ENCODE peak calls at places on chromosomes 3 and 15, in five cellular contexts. One of them, this sample, is unnamed.
A peak's percentile ranks its signal among the peaks of the same experiment; 100 is the strongest.

GRCh38 chr3:7484636-7485035 is 623.7 kb downstream of the GRM7 start:
- DNase-seq in stomach: no peak
- DNase-seq in astrocyte of the spinal cord: peak; percentile 74
- DNase-seq in cardiac muscle cell: no peak
- DNase-seq in A673: peak; percentile 60
- DNase-seq in this sample: peak; percentile 68

GRCh38 chr3:194174407-194174806 is 38.5 kb downstream of the HES1 start:
- DNase-seq in stomach: no peak
- DNase-seq in astrocyte of the spinal cord: no peak
- DNase-seq in cardiac muscle cell: no peak
- DNase-seq in A673: no peak
- DNase-seq in this sample: no peak

GRCh38 chr3:190941694-190942280 is 79.3 kb upstream of the GMNC start:
- DNase-seq in stomach: no peak
- DNase-seq in astrocyte of the spinal cord: no peak
- DNase-seq in cardiac muscle cell: peak; percentile 2
- DNase-seq in A673: peak; percentile 74
- DNase-seq in this sample: no peak

GRCh38 chr15:52558196-52558595 is 10.6 kb downstream of the ARPP19 start:
- DNase-seq in stomach: no peak
- DNase-seq in astrocyte of the spinal cord: peak; percentile 78
- DNase-seq in cardiac muscle cell: no peak
- DNase-seq in A673: no peak
- DNase-seq in this sample: peak; percentile 18

GRCh38 chr15:95298729-95299128 is 1031.8 kb upstream of the NR2F2 start:
- DNase-seq in stomach: no peak
- DNase-seq in astrocyte of the spinal cord: no peak
- DNase-seq in cardiac muscle cell: no peak
- DNase-seq in A673: no peak
- DNase-seq in this sample: no peak

GRCh38 chr3:196232154-196232881 is 16.0 kb downstream of the SLC51A start:
- DNase-seq in stomach: no peak
- DNase-seq in astrocyte of the spinal cord: no peak
- DNase-seq in cardiac muscle cell: no peak
- DNase-seq in A673: no peak
- DNase-seq in this sample: no peak

GRCh38 chr15:69475769-69476358 is 23.2 kb downstream of the RPLP1 start:
- DNase-seq in stomach: peak; percentile 87
- DNase-seq in astrocyte of the spinal cord: peak; percentile 73
- DNase-seq in cardiac muscle cell: peak; percentile 77
- DNase-seq in A673: peak; percentile 84
- DNase-seq in this sample: peak; percentile 61

GRCh38 chr15:101060576-101061551 is 141.7 kb downstream of the LRRK1 start:
- DNase-seq in stomach: peak; percentile 13
- DNase-seq in astrocyte of the spinal cord: no peak
- DNase-seq in cardiac muscle cell: no peak
- DNase-seq in A673: no peak
- DNase-seq in this sample: no peak

GRCh38 chr3:161371441-161372320 is at the start of gene SPTSSB:
- DNase-seq in stomach: peak; percentile 77
- DNase-seq in astrocyte of the spinal cord: peak; percentile 16
- DNase-seq in cardiac muscle cell: peak; percentile 56
- DNase-seq in A673: peak; percentile 55
- DNase-seq in this sample: no peak

GRCh38 chr3:152381881-152382295 is 113.2 kb downstream of the MBNL1 start:
- DNase-seq in stomach: no peak
- DNase-seq in astrocyte of the spinal cord: no peak
- DNase-seq in cardiac muscle cell: no peak
- DNase-seq in A673: no peak
- DNase-seq in this sample: no peak

GRCh38 chr3:26613999-26614398 is 8.6 kb upstream of the LRRC3B start:
- DNase-seq in stomach: no peak
- DNase-seq in astrocyte of the spinal cord: no peak
- DNase-seq in cardiac muscle cell: no peak
- DNase-seq in A673: no peak
- DNase-seq in this sample: no peak
- H3K4me3 ChIP-seq in stomach: no peak overlapping the region
- H3K4me3 ChIP-seq in astrocyte of the spinal cord: no peak overlapping the region
- H3K4me3 ChIP-seq in cardiac muscle cell: no peak overlapping the region
- H3K4me3 ChIP-seq in A673: no peak overlapping the region
- H3K4me3 ChIP-seq in this sample: no peak overlapping the region

DNA sequence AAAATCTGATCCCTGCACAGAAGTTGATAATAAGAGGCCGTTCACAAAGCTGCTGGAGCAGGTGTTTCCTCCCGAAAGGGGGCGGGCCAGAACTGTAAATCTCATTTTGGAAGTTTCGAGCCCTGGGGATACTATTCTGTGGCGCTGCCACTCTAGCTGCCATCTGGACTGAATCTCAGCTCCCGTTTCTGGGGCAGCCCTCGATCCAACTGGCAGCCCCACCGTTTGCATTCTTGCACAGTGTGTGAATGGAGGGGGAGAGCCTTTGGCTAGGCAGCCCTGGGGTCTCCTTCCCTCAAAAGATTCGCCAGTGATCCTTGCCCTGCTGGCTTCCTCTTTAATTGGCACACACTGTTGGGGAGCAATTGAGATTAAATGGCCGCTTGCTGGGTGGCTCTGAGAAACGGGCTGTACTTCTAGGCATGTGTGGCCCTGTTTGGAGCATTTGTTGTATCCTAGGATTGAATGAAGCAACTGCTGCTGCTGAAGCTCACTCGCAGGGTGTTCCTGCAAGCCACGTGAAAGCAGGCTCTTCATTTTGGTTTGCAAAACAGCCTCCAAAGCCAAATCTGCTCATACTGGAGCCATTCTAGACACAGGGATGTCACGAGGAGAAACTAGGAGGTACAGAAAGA is 57.2 kb upstream of the TOPAZ1 start:
- DNase-seq in stomach: no peak
- DNase-seq in astrocyte of the spinal cord: no peak
- DNase-seq in cardiac muscle cell: no peak
- DNase-seq in A673: peak; percentile 39
- DNase-seq in this sample: no peak
- TF ChIP-seq CTCF in stomach: no peak
- TF ChIP-seq CTCF in astrocyte of the spinal cord: no peak
- TF ChIP-seq CTCF in cardiac muscle cell: no peak
- TF ChIP-seq CTCF in A673: no peak
- TF ChIP-seq CTCF in this sample: no peak

GRCh38 chr3:8766148-8766547 is 3.3 kb downstream of the OXTR start:
- DNase-seq in stomach: no peak
- DNase-seq in astrocyte of the spinal cord: no peak
- DNase-seq in cardiac muscle cell: no peak
- DNase-seq in A673: no peak
- DNase-seq in this sample: no peak

GRCh38 chr3:8767667-8768363 is 1.6 kb downstream of the OXTR start:
- DNase-seq in stomach: peak; percentile 50
- DNase-seq in astrocyte of the spinal cord: no peak
- DNase-seq in cardiac muscle cell: peak; percentile 42
- DNase-seq in A673: no peak
- DNase-seq in this sample: no peak

GRCh38 chr3:8769088-8769822 is at the start of gene OXTR:
- DNase-seq in stomach: peak; percentile 54
- DNase-seq in astrocyte of the spinal cord: peak; percentile 86
- DNase-seq in cardiac muscle cell: peak; percentile 87
- DNase-seq in A673: peak; percentile 79
- DNase-seq in this sample: peak; percentile 41

GRCh38 chr3:8767181-8767666 is 2.2 kb downstream of the OXTR start:
- DNase-seq in stomach: no peak
- DNase-seq in astrocyte of the spinal cord: no peak
- DNase-seq in cardiac muscle cell: no peak
- DNase-seq in A673: no peak
- DNase-seq in this sample: no peak

DNA sequence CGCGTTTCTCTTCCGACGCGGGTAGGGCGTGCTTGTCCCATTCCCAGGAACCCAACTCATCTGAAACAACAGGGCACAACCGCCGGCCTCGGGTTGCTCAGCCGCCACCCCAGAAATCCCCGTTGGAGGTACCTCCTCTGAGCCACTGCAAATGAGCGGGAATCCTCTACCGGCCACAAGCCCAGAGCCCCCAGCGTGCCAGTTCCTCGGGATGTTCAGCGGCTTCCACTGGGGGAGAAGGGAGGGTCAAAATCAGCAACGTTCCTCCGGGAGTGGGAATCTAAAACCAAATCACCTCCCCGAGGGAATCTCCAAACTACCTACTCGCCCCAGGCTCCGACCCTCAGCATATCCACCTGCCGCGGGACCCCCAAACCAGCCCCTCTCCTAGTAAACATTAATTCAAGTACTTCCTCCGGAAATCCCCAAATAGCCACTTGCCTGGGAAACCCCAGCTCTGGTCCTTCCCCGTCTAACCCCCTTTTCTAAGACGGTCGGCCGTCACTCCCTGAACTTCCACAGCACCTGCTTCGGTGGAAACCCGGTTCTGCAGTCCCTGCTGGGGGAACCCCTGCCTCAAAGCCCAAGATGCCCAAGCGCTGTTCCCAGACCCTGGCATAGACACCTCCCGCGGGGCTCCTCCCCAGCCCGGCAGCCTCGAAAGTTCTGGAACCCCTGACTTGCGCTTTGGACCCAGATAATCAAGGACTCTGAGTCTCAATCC is 887 bp downstream of the OXTR start:
- DNase-seq in stomach: no peak
- DNase-seq in astrocyte of the spinal cord: no peak
- DNase-seq in cardiac muscle cell: no peak
- DNase-seq in A673: no peak
- DNase-seq in this sample: no peak
- H3K4me3 ChIP-seq in stomach: peak overlapping the region; percentile 46
- H3K4me3 ChIP-seq in astrocyte of the spinal cord: peak overlapping the region; percentile 58
- H3K4me3 ChIP-seq in cardiac muscle cell: peak overlapping the region; percentile 29
- H3K4me3 ChIP-seq in A673: peak overlapping the region; percentile 36
- H3K4me3 ChIP-seq in this sample: peak overlapping the region; percentile 57

GRCh38 chr15:26037369-26037768 is 174.2 kb upstream of the ATP10A start:
- DNase-seq in stomach: no peak
- DNase-seq in astrocyte of the spinal cord: no peak
- DNase-seq in cardiac muscle cell: no peak
- DNase-seq in A673: no peak
- DNase-seq in this sample: no peak
- TF ChIP-seq CTCF in stomach: no peak
- TF ChIP-seq CTCF in astrocyte of the spinal cord: no peak
- TF ChIP-seq CTCF in cardiac muscle cell: no peak
- TF ChIP-seq CTCF in A673: no peak
- TF ChIP-seq CTCF in this sample: no peak

DNA sequence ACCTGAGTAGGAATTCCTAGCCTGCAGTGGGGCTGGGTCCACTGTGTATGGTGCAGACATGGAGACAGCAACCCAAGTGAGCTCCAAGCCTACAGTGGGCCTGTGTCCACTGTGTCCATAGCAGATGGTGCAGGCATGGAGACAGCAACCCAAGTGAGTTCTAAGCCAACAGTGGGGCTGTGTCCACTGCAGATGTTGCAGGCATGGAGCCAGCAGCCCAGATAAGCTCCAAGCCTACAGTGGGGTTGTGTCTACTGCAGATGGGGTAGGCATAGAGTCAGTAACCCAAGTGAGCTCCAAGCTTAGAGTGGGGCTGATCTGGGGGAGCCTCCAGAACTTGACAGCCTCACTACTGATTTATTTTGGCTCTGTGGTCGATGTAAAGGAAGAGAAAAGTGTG is 22.6 kb upstream of the IL16 start:
- DNase-seq in stomach: no peak
- DNase-seq in astrocyte of the spinal cord: no peak
- DNase-seq in cardiac muscle cell: no peak
- DNase-seq in A673: no peak
- DNase-seq in this sample: no peak
- H3K4me3 ChIP-seq in stomach: no peak overlapping the region
- H3K4me3 ChIP-seq in astrocyte of the spinal cord: no peak overlapping the region
- H3K4me3 ChIP-seq in cardiac muscle cell: no peak overlapping the region
- H3K4me3 ChIP-seq in A673: no peak overlapping the region
- H3K4me3 ChIP-seq in this sample: no peak overlapping the region

DNA sequence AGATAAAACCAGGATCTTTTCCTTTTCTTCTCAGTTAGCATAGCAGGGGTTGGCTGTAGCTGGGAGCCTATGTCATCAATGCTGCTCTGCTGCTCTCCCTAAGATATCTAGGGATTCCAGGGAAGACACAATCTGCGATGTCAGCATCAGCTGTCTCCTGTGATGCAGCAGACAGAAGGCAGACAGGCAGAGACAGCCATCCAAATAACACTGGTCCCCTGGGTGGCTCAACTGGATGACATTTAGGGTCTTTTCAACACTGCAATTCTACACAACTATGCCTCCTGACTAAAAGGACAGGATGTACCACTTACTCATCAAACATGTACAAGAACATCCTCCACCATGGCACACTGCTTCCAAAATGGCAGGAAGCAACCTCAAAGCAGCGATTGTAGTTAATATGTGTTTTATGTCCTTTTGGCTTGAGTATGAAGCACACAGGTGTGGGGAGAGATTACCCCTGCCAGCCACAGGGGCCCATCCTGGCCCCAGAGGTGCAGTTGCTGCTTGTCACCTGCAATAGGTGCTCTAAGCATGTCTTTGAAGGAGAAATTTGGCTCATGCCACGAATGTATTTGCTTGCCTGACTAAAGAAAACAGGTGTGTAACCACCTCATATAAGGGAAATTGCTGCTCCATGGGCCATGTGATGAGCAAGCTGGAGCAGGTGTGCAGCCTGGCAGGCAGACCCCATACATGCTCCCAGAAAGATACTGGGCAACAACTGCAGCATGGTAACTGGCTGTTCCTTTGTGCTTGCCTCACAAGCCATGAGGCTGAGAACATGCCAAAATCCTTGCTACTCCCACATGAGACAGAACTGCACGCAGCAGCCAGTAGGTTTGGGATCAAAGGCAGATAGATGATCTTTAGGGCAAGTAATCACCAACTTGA is 357.8 kb downstream of the VPS13C start:
- DNase-seq in stomach: no peak
- DNase-seq in astrocyte of the spinal cord: no peak
- DNase-seq in cardiac muscle cell: no peak
- DNase-seq in A673: no peak
- DNase-seq in this sample: no peak
- TF ChIP-seq CTCF in stomach: no peak
- TF ChIP-seq CTCF in astrocyte of the spinal cord: no peak
- TF ChIP-seq CTCF in cardiac muscle cell: no peak
- TF ChIP-seq CTCF in A673: no peak
- TF ChIP-seq CTCF in this sample: no peak

DNA sequence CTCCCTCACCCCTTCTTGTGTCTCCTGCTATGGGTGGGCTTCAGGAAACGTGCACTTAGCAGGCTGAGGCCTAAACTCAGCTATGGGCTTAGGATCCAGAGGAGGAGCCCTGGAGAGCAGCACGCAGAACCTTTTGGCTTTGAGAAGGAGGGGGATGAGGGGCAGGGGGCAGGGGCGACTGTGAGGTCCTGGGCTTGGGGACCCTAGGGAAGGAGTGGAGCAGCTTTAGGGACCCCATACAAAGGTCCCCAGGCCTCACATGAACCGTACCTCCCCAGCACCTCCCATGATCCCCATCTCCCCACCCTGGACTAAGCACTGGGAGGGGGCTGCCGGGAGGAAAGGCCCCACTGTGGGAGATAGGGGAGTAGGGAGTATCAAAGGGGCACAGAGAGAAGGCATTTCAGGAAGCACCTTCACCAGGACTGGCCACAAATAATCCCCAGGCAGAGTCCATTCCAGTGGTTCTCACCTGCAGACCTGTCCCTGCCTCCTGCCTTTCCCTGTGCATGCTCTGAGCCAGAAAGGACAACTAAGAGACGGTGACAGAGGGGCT is 62.0 kb upstream of the KLF13 start:
- DNase-seq in stomach: peak; percentile 24
- DNase-seq in astrocyte of the spinal cord: no peak
- DNase-seq in cardiac muscle cell: no peak
- DNase-seq in A673: no peak
- DNase-seq in this sample: no peak
- H3K4me3 ChIP-seq in stomach: no peak overlapping the region
- H3K4me3 ChIP-seq in astrocyte of the spinal cord: no peak overlapping the region
- H3K4me3 ChIP-seq in cardiac muscle cell: no peak overlapping the region
- H3K4me3 ChIP-seq in A673: no peak overlapping the region
- H3K4me3 ChIP-seq in this sample: no peak overlapping the region

This sample was measured in astrocyte of the cerebellum.